ENCODE peak calls at places on chromosome 4, in eight cellular contexts. V is colonic mucosa, D is left lung, B is esophagus muscularis mucosa, O is PC-9, H is ovary, M is IMR-90, R is fibroblast of mammary gland. L is an unnamed sample.

GRCh38 chr4:109921384-109921808 is 8.7 kb downstream of the EGF start:
- DNase-seq in B (no peak), R (peak; percentile 74), V (no peak), M (peak; percentile 86), D (no peak), O (peak; percentile 82), H (no peak), L (peak; percentile 96)

GRCh38 chr4:148090503-148091476 is 351.4 kb downstream of the NR3C2 start:
- DNase-seq in D (peak; percentile 49), O (no peak), V (no peak), R (no peak), B (peak; percentile 74), H (no peak), M (no peak), L (no peak)

GRCh38 chr4:40214038-40214437 is 17.2 kb downstream of the RHOH start:
- DNase-seq in O (no peak), V (no peak), H (no peak), M (no peak), R (no peak), D (no peak), B (no peak), L (no peak)

GRCh38 chr4:6327220-6327917 is 57.7 kb downstream of the WFS1 start:
- DNase-seq in V (peak; percentile 77), B (peak; percentile 93), O (no peak), R (peak; percentile 61), H (peak; percentile 90), M (peak; percentile 55), D (peak; percentile 95), L (peak; percentile 54)

GRCh38 chr4:163200950-163201349 is 34.3 kb upstream of the NAF1 start:
- DNase-seq in D (no peak), M (no peak), O (no peak), V (no peak), H (no peak), B (no peak), R (no peak), L (no peak)

GRCh38 chr4:150297861-150298474 is 219.7 kb downstream of the DCLK2 start:
- DNase-seq in O (no peak), B (no peak), M (peak; percentile 78), D (no peak), R (peak; percentile 80), V (peak; percentile 53), H (no peak), L (peak; percentile 66)

GRCh38 chr4:80306255-80306654 is 29.3 kb upstream of the CFAP299 start:
- DNase-seq in H (no peak), B (no peak), D (no peak), O (no peak), M (peak; percentile 54), V (no peak), R (peak; percentile 52), L (no peak)

GRCh38 chr4:7582313-7583096 is 147.8 kb upstream of the PSAPL1 start:
- DNase-seq in H (no peak), M (no peak), R (no peak), V (no peak), D (no peak), O (no peak), B (no peak), L (no peak)

GRCh38 chr4:62544428-62544827 is 1344.3 kb downstream of the ADGRL3 start:
- DNase-seq in O (no peak), H (no peak), B (no peak), R (peak; percentile 2), M (no peak), V (no peak), D (no peak), L (no peak)

GRCh38 chr4:155674669-155675071 is 8.0 kb downstream of the GUCY1A1 start:
- DNase-seq in R (no peak), V (no peak), D (no peak), O (no peak), M (no peak), B (no peak), H (no peak), L (no peak)

GRCh38 chr4:4408576-4409335 is 21.9 kb downstream of the NSG1 start:
- DNase-seq in M (no peak), D (peak; percentile 61), R (no peak), V (no peak), H (no peak), O (peak; percentile 41), B (no peak), L (no peak)

GRCh38 chr4:100302061-100303026 is 112.1 kb upstream of the DDIT4L start:
- DNase-seq in B (no peak), M (no peak), H (no peak), R (no peak), V (no peak), O (no peak), D (no peak), L (no peak)

GRCh38 chr4:4735136-4735754 is 124.2 kb upstream of the MSX1 start:
- DNase-seq in H (no peak), R (peak; percentile 9), D (no peak), V (no peak), B (no peak), O (no peak), M (peak; percentile 7), L (no peak)

GRCh38 chr4:149781150-149781549 is 34.5 kb downstream of the IQCM start:
- DNase-seq in H (no peak), D (no peak), M (peak; percentile 80), B (no peak), O (no peak), R (peak; percentile 84), V (no peak), L (peak; percentile 59)

GRCh38 chr4:159505275-159505975 is 402.5 kb downstream of the RAPGEF2 start:
- DNase-seq in O (no peak), H (no peak), B (no peak), D (no peak), R (no peak), M (no peak), V (no peak), L (no peak)

GRCh38 chr4:108224628-108225053 is 55.9 kb upstream of the LEF1 start:
- DNase-seq in H (peak; percentile 36), D (no peak), V (no peak), R (peak; percentile 58), B (no peak), O (no peak), M (peak; percentile 13), L (peak; percentile 1)

GRCh38 chr4:93501946-93502345 is 326.6 kb upstream of the ATOH1 start:
- DNase-seq in V (no peak), O (no peak), M (peak; percentile 46), R (no peak), H (no peak), D (no peak), B (no peak), L (no peak)

GRCh38 chr4:119627267-119628190 is 1.1 kb downstream of the PDE5A start:
- DNase-seq in B (peak; percentile 93), R (peak; percentile 28), O (no peak), V (peak; percentile 71), D (peak; percentile 93), H (peak; percentile 64), M (peak; percentile 86), L (peak; percentile 34)
- TF ChIP-seq CTCF in B (peak; percentile 84), R (no peak), O (peak; percentile 42), V (no peak), D (peak; percentile 49), H (peak; percentile 6), M (peak; percentile 60), L (no peak)

GRCh38 chr4:42573249-42573648 is 83.7 kb downstream of the ATP8A1 start:
- DNase-seq in V (no peak), R (no peak), O (no peak), D (no peak), M (no peak), B (no peak), H (no peak), L (no peak)
- H3K4me3 ChIP-seq in V (no peak overlapping the region), R (no peak overlapping the region), O (no peak overlapping the region), D (no peak overlapping the region), M (no peak overlapping the region), B (no peak overlapping the region), H (no peak overlapping the region), L (no peak overlapping the region)

DNA sequence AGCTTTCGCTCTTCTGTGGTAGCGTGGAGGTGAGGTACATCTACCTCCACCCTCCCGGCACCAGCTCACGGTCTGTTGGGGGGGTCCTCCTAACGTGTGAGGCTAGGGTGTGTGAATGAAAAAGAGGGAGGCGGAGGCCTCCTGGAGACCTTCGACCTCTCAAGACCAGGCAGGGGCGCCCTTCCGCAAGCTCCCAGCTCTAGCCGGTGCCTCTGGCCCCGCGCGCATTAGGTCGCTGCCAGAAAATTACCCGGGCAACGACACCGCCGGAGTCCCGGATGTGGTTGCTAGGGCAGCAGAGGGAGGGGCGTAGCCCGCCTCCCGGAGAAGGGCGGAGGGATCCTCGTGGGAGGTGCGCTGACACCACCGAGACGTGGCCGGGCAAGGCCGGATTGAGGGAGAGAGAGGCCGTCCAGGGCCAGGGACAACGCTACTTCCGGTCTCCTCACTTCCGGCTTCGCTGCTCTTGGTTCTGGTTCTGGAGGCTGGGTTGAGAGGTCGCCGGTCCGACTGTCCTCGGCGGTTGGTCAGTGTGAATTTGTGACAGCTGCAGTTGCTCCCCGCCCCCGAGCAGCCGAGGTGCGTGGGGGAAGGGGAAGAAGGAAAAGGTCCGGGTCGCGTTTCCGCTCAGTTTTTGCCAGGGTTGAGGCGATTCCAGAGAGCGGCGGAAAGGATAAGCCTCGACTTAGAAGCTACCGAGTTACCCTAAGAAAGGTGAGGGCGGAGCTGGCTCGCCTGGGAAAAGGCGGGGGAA is at the start of the genes ARFIP1 and TIGD4:
- DNase-seq in O (peak; percentile 82), H (peak; percentile 99), D (peak; percentile 99), M (peak; percentile 96), R (peak; percentile 96), B (peak; percentile 99), V (peak; percentile 99), L (peak; percentile 96)
- TF ChIP-seq CTCF in O (no peak), H (no peak), D (no peak), M (peak; percentile 12), R (peak; percentile 3), B (peak; percentile 26), V (no peak), L (peak; percentile 24)

DNA sequence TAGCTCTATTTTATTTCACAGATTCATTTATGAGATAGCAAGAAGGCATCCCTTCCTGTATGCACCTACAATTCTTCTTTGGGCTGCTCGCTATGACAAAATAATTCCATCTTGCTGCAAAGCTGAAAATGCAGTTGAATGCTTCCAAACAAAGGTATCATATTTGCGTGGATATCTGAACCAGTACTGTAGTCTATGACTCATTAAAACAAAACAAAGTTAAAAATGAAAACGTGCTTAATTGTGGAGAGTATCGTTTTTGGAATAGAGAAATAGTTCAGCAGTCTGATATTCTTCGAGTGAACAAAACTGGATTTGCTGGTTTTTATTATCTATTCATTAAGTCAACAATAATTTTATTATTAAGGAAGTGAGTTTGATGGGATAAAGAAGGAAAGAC is 6.3 kb downstream of the AFP start:
- DNase-seq in H (no peak), O (no peak), B (no peak), M (no peak), V (no peak), D (no peak), R (peak; percentile 3), L (no peak)
- H3K4me3 ChIP-seq in H (no peak overlapping the region), O (no peak overlapping the region), B (no peak overlapping the region), M (no peak overlapping the region), V (no peak overlapping the region), D (no peak overlapping the region), R (no peak overlapping the region), L (no peak overlapping the region)

DNA sequence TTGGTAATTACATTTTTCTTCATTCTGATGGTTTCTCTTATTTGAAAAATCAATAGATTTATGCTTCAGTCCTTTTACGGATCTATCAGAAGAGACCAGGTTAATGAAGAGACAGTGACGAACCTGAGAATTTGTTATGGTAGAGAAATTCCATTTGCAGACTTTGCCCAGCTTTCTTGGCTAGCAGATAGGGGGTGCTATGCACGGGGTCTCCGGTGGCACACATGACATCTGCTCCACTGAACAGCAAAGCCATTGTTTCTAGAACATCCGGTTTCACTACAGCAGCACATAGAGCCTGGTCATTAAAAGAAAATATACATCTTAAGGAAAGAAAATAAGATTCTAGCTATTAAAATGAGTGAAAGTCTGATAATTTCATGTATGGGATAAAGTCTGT is 85.1 kb downstream of the ARAP2 start:
- DNase-seq in H (no peak), B (no peak), R (no peak), V (no peak), O (no peak), M (no peak), D (no peak), L (no peak)
- TF ChIP-seq CTCF in H (no peak), B (no peak), R (no peak), V (no peak), O (no peak), M (no peak), D (no peak), L (no peak)